ENCODE peak calls at places on chromosome 18, in five cellular contexts. U, Z, S, F and X are unnamed samples.
A peak's percentile ranks its signal among the peaks of the same experiment; 100 is the strongest.

GRCh38 chr18:12750076-12750707 is 47.4 kb downstream of the PSMG2 start:
- DNase-seq in U (no peak), S (no peak), F (no peak), Z (no peak), X (no peak)

GRCh38 chr18:69349912-69350597 is 50.6 kb upstream of the DOK6 start:
- DNase-seq in S (no peak), F (no peak), U (no peak), Z (no peak), X (no peak)

GRCh38 chr18:55314615-55315237 is 273.3 kb downstream of the TCF4 start:
- DNase-seq in S (no peak), Z (no peak), U (no peak), F (no peak), X (no peak)

GRCh38 chr18:77013777-77014525 is 118.6 kb downstream of the MBP start:
- DNase-seq in F (no peak), Z (peak; percentile 76), S (no peak), U (no peak), X (no peak)

GRCh38 chr18:48003426-48004349 is 73.2 kb upstream of the SMAD2 start:
- DNase-seq in Z (peak; percentile 78), U (no peak), S (no peak), F (no peak), X (peak; percentile 45)

GRCh38 chr18:3935316-3935715 is 485.3 kb downstream of the TGIF1 start:
- DNase-seq in F (no peak), Z (no peak), U (no peak), S (no peak), X (no peak)

GRCh38 chr18:66523219-66523991 is 80.5 kb downstream of the CDH19 start:
- DNase-seq in F (no peak), Z (no peak), S (no peak), U (no peak), X (no peak)

GRCh38 chr18:36947820-36948348 is 119.0 kb downstream of the KIAA1328 start:
- DNase-seq in Z (no peak), U (no peak), F (no peak), S (no peak), X (no peak)

GRCh38 chr18:76461148-76461547 is 33.9 kb downstream of the ZNF516 start:
- DNase-seq in U (no peak), Z (no peak), F (no peak), S (no peak), X (no peak)

GRCh38 chr18:74337155-74337911 is 21.7 kb downstream of the C18orf63 start:
- DNase-seq in S (peak; percentile 4), U (no peak), Z (no peak), F (no peak), X (no peak)

DNA sequence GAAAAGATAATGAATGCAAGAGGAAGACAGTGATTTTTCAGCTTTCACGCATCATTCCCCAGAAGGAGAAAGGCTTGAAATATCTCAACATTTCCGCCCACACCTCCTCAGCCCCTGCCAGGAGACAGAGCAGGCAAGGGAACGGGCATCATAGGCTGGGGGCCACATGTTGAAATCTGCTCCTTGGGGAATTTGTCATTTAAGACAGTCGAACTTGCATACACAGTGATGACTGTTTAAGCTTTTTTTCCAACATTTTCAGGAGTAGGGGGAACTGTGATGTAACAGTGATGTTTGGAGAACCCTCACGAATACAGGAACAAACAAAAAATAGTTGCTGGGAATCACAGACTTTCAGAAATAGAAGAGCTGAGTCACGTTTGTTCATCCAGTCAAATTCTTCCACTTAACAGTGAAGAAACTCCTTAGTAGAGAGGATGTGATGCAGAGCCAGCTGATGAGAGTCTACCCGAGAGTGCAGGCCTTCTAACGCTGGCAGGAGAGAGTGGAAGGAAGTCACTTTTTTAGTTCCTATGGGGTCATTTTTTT is 266.8 kb downstream of the ALPK2 start:
- DNase-seq in F (no peak), Z (peak; percentile 38), S (no peak), U (no peak), X (peak; percentile 70)
- H3K27ac ChIP-seq in F (peak overlapping the region; percentile 75), Z (peak overlapping the region; percentile 30), S (no peak overlapping the region), U (no peak overlapping the region), X (peak overlapping the region; percentile 86)

DNA sequence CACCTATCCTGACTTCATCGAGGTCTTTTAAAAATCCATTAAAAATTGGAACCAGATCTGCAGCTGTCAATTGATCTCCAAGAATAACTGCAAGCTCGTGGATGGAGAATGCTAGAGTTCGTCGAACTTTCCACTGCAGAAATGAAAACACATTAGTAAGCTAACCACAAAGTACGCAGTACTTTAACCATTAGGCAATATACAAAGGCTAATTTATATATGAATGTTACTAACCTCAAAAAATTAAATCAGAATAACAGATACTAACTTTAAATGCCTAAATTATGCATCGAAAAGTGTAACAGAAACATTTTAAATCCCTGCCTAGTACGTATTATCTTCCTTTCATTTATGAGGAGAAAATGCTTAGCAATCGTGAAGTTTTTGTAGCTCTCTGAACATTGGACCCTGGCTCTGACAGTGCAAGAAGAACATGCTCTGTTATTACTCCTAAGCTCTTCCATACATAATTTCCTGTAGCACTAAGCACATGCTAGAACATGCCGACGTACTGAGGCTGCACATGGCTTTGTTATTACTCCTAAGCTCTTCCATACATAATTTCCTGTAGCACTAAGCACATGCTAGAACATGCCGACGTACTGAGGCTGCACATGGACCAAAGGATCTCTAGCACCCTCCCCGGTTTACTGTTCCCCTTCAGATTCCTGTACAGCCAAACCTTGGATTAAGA is 57.0 kb downstream of the PPP4R1 start:
- DNase-seq in S (no peak), Z (no peak), F (no peak), U (no peak), X (no peak)
- H3K36me3 ChIP-seq in S (peaks cover 89% of the 10 kb centered on the region), Z (peaks cover 100% of the 10 kb centered on the region), F (no peaks in the 10 kb centered on the region), U (peaks cover 22% of the 10 kb centered on the region), X (peaks cover 94% of the 10 kb centered on the region)

GRCh38 chr18:62725896-62726295 is 10.6 kb downstream of the PHLPP1 start:
- DNase-seq in F (no peak), S (no peak), Z (no peak), U (no peak), X (no peak)

GRCh38 chr18:62723666-62724281 is 8.4 kb downstream of the PHLPP1 start:
- DNase-seq in U (no peak), Z (no peak), S (no peak), F (no peak), X (no peak)

GRCh38 chr18:62720048-62720447 is 4.7 kb downstream of the PHLPP1 start:
- DNase-seq in S (no peak), Z (no peak), U (no peak), F (no peak), X (no peak)

GRCh38 chr18:62720766-62721613 is 5.6 kb downstream of the PHLPP1 start:
- DNase-seq in S (no peak), U (no peak), Z (no peak), F (no peak), X (no peak)

GRCh38 chr18:62721837-62722795 is 6.8 kb downstream of the PHLPP1 start:
- DNase-seq in U (no peak), F (no peak), S (no peak), Z (no peak), X (no peak)
- H3K4me3 ChIP-seq in U (no peak overlapping the region), F (no peak overlapping the region), S (no peak overlapping the region), Z (no peak overlapping the region), X (no peak overlapping the region)

GRCh38 chr18:26723986-26724385 is 141.5 kb downstream of the AQP4 start:
- DNase-seq in S (no peak), Z (no peak), F (no peak), U (no peak), X (no peak)

GRCh38 chr18:26734760-26735159 is 130.7 kb downstream of the AQP4 start:
- DNase-seq in U (no peak), F (no peak), Z (no peak), S (no peak), X (no peak)

GRCh38 chr18:26729439-26729838 is 136.1 kb downstream of the AQP4 start:
- DNase-seq in S (no peak), U (no peak), F (no peak), Z (no peak), X (no peak)
- H3K27ac ChIP-seq in S (no peak overlapping the region), U (no peak overlapping the region), F (no peak overlapping the region), Z (no peak overlapping the region), X (no peak overlapping the region)

DNA sequence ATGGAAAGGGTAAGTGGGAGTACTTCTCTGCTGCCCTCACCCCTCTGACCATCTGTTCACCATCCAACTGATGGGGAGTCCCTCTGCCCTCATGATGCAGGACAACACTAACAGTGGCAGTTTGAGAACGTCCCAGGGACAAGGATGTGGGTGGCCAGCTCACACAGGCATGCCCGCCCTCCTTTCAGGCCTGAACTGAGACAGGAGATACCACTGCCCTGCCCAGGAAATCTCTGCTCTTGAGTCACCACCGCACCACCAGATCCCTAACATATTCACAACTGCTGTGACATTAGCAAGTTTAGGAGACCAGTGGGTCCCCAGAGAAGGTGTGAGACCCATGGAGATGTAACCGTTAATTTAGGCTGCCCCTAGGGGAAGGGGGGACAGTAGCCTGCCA is 66.2 kb downstream of the TRAPPC8 start:
- DNase-seq in U (no peak), S (no peak), Z (no peak), F (no peak), X (no peak)
- H3K36me3 ChIP-seq in U (peaks cover 18% of the 10 kb centered on the region), S (peaks cover 59% of the 10 kb centered on the region), Z (peaks cover 83% of the 10 kb centered on the region), F (no peaks in the 10 kb centered on the region), X (peaks cover 60% of the 10 kb centered on the region)